ENCODE peak calls at places on chromosome 15, in eight cellular contexts. L is brain microvascular endothelial cell, E is tibial nerve, M is natural killer cell, Y is MM.1S, D is MCF 10A, I is heart left ventricle, C is WERI-Rb-1. N is an unnamed sample.

GRCh38 chr15:29034151-29034550 is 148.4 kb downstream of the APBA2 start:
- DNase-seq in C (no peak), E (no peak), M (no peak), Y (no peak), L (no peak), I (no peak), D (no peak), N (no peak)

GRCh38 chr15:88476635-88477038 is 9.1 kb downstream of the MRPS11 start:
- DNase-seq in D (peak), M (no peak), C (peak), E (no peak), L (peak), Y (peak), I (peak), N (no peak)

GRCh38 chr15:64515825-64516224 is 55.4 kb downstream of the ZNF609 start:
- DNase-seq in E (no peak), C (no peak), L (no peak), M (no peak), D (no peak), Y (no peak), I (no peak), N (no peak)

GRCh38 chr15:49134683-49135341 is 20.6 kb downstream of the COPS2 start:
- DNase-seq in E (no peak), D (no peak), L (peak), M (no peak), I (no peak), Y (no peak), C (no peak), N (no peak)

GRCh38 chr15:101679861-101680260 is 27.7 kb upstream of the TM2D3 start:
- DNase-seq in D (no peak), L (no peak), C (no peak), I (no peak), E (no peak), M (no peak), Y (no peak), N (no peak)

GRCh38 chr15:37133619-37134018 is 33.3 kb upstream of the MEIS2 start:
- DNase-seq in I (no peak), Y (no peak), L (no peak), C (no peak), E (no peak), D (no peak), M (no peak), N (peak)

GRCh38 chr15:76642671-76643070 is 262.5 kb downstream of the SCAPER start:
- DNase-seq in E (no peak), I (no peak), Y (no peak), D (no peak), M (no peak), C (no peak), L (no peak), N (no peak)

GRCh38 chr15:95464091-95464888 is 866.2 kb upstream of the NR2F2 start:
- DNase-seq in Y (no peak), C (no peak), D (no peak), I (no peak), L (no peak), M (no peak), E (no peak), N (no peak)

GRCh38 chr15:31328425-31328998 is 1.9 kb downstream of the KLF13 start:
- DNase-seq in E (no peak), L (peak), Y (peak), I (no peak), D (peak), M (peak), C (no peak), N (no peak)

GRCh38 chr15:68399096-68400065 is 32.6 kb downstream of the ITGA11 start:
- DNase-seq in I (no peak), L (no peak), C (no peak), Y (no peak), D (no peak), M (no peak), E (no peak), N (no peak)

GRCh38 chr15:86300371-86301106 is 220.9 kb downstream of the AGBL1 start:
- DNase-seq in E (no peak), C (no peak), Y (no peak), L (no peak), I (no peak), M (no peak), D (no peak), N (no peak)

GRCh38 chr15:92018535-92019239 is 165.2 kb downstream of the SLCO3A1 start:
- DNase-seq in D (no peak), M (no peak), L (no peak), C (no peak), Y (no peak), E (no peak), I (no peak), N (no peak)

GRCh38 chr15:22961661-22962221 is 18.4 kb downstream of the CYFIP1 start:
- DNase-seq in Y (no peak), C (no peak), E (no peak), I (no peak), M (no peak), D (no peak), L (no peak), N (no peak)

GRCh38 chr15:81338422-81339007 is 14.6 kb upstream of the STARD5 start:
- DNase-seq in D (peak), I (peak), M (no peak), L (peak), Y (no peak), E (peak), C (no peak), N (peak)

GRCh38 chr15:48868018-48868417 is 9.9 kb upstream of the EID1 start:
- DNase-seq in C (no peak), L (no peak), E (no peak), M (no peak), I (no peak), Y (no peak), D (peak), N (no peak)

GRCh38 chr15:68682906-68683490 is 104.2 kb downstream of the CORO2B start:
- DNase-seq in D (no peak), L (no peak), M (no peak), C (no peak), Y (no peak), E (no peak), I (no peak), N (no peak)

GRCh38 chr15:69081310-69082004 is 67.0 kb downstream of the NOX5 start:
- DNase-seq in C (no peak), L (peak), E (peak), Y (no peak), I (peak), M (no peak), D (no peak), N (no peak)

GRCh38 chr15:70120954-70121655 is 23.4 kb upstream of the TLE3 start:
- DNase-seq in D (no peak), E (no peak), Y (no peak), I (no peak), L (no peak), C (peak), M (no peak), N (no peak)

GRCh38 chr15:41798607-41799487 is 24.6 kb downstream of the MAPKBP1 start:
- DNase-seq in D (no peak), M (no peak), E (no peak), L (no peak), I (no peak), C (no peak), Y (no peak), N (no peak)

GRCh38 chr15:40313531-40314398 is 6.0 kb upstream of the PLCB2 start:
- DNase-seq in Y (no peak), L (no peak), E (no peak), I (peak), D (peak), C (peak), M (peak), N (no peak)

GRCh38 chr15:31341501-31342195 is 15.0 kb downstream of the KLF13 start:
- DNase-seq in E (no peak), L (no peak), Y (no peak), C (no peak), I (no peak), D (no peak), M (no peak), N (no peak)

GRCh38 chr15:55279746-55280351 is 9.8 kb downstream of the RAB27A start:
- DNase-seq in I (no peak), D (peak), Y (peak), M (peak), C (no peak), L (peak), E (no peak), N (peak)

GRCh38 chr15:61634837-61635236 is 405.7 kb upstream of the RORA start:
- DNase-seq in Y (no peak), L (no peak), D (no peak), E (no peak), I (no peak), C (no peak), M (no peak), N (no peak)

GRCh38 chr15:52382647-52383046 is 87.0 kb upstream of the MYO5C start:
- DNase-seq in E (no peak), C (no peak), D (no peak), I (no peak), M (no peak), Y (no peak), L (no peak), N (no peak)

GRCh38 chr15:47812436-47813109 is 95.3 kb downstream of the SEMA6D start:
- DNase-seq in C (no peak), E (no peak), D (peak), Y (peak), I (no peak), L (peak), M (no peak), N (no peak)

GRCh38 chr15:37764733-37765191 is 169.7 kb upstream of the TMCO5A start:
- DNase-seq in I (no peak), D (peak), M (no peak), L (peak), Y (peak), E (no peak), C (peak), N (no peak)

GRCh38 chr15:93656041-93656440 is 567.0 kb upstream of the RGMA start:
- DNase-seq in I (no peak), D (peak), L (no peak), M (no peak), E (no peak), C (no peak), Y (no peak), N (no peak)

GRCh38 chr15:68921926-68922325 is 8.4 kb upstream of the SPESP1 start:
- DNase-seq in E (no peak), L (no peak), Y (no peak), I (no peak), C (no peak), M (no peak), D (peak), N (no peak)

GRCh38 chr15:91517491-91518200 is 335.9 kb upstream of the SLCO3A1 start:
- DNase-seq in E (no peak), C (no peak), I (no peak), L (peak), D (peak), M (no peak), Y (no peak), N (no peak)

GRCh38 chr15:69661871-69662667 is 209.5 kb downstream of the RPLP1 start:
- DNase-seq in D (no peak), Y (no peak), M (no peak), E (no peak), C (no peak), I (no peak), L (no peak), N (no peak)

GRCh38 chr15:31049122-31049521 is 52.4 kb downstream of the TRPM1 start:
- DNase-seq in E (no peak), C (no peak), M (no peak), Y (no peak), L (no peak), D (no peak), I (no peak), N (no peak)

GRCh38 chr15:71916834-71917233 is 106.5 kb downstream of the NR2E3 start:
- DNase-seq in C (no peak), I (no peak), L (no peak), Y (no peak), M (no peak), E (no peak), D (no peak), N (no peak)

GRCh38 chr15:25422021-25422420 is 16.8 kb downstream of the UBE3A start:
- DNase-seq in E (no peak), I (no peak), M (no peak), L (no peak), C (no peak), D (no peak), Y (no peak), N (peak)

GRCh38 chr15:70033529-70034140 is 64.1 kb downstream of the TLE3 start:
- DNase-seq in M (no peak), E (no peak), D (no peak), L (peak), I (no peak), C (peak), Y (no peak), N (no peak)

GRCh38 chr15:67327312-67327711 is 72.7 kb downstream of the IQCH start:
- DNase-seq in Y (no peak), M (no peak), E (no peak), C (no peak), I (no peak), L (no peak), D (no peak), N (no peak)

GRCh38 chr15:58118272-58118671 is 19.9 kb upstream of the AQP9 start:
- DNase-seq in M (no peak), L (no peak), E (no peak), I (no peak), C (no peak), Y (no peak), D (no peak), N (no peak)

GRCh38 chr15:58114812-58115211 is 23.4 kb upstream of the AQP9 start:
- DNase-seq in C (no peak), E (no peak), D (no peak), I (no peak), L (no peak), M (no peak), Y (no peak), N (no peak)

GRCh38 chr15:58114388-58114787 is 23.8 kb upstream of the AQP9 start:
- DNase-seq in Y (no peak), D (no peak), E (no peak), C (no peak), M (no peak), L (no peak), I (no peak), N (no peak)

GRCh38 chr15:58117619-58118018 is 20.6 kb upstream of the AQP9 start:
- DNase-seq in D (no peak), L (no peak), I (no peak), Y (no peak), C (no peak), M (no peak), E (no peak), N (no peak)

DNA sequence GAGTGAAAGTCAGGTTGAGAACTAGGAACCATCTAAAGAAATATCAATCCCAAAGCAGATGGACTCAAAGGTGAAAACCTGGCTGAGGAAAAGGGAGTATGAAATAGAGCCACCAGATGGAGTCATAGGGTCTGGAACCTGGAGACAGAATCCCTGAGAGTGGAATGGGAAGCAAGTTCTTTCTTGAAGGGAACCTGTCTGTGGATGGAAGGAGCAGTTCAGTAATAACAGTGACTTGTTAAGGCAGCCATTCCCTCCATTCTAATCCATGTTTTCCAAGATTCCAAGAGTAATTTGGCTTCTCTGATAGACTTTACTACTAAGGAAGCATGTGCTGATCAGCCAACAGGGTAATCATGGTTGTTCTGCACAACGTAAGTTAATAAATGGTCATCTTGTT is 22.5 kb upstream of the AQP9 start:
- DNase-seq in D (peak), E (no peak), L (no peak), M (no peak), Y (no peak), I (no peak), C (no peak), N (no peak)
- TF ChIP-seq CTCF in D (peak), E (no peak), L (peak), M (no peak), Y (no peak), I (peak), C (peak), N (peak)

GRCh38 chr15:75025102-75025501 is 1.7 kb downstream of the PPCDC start:
- DNase-seq in D (no peak), I (no peak), Y (no peak), E (no peak), C (no peak), L (no peak), M (no peak), N (no peak)

GRCh38 chr15:75024102-75024636 is 779 bp downstream of the PPCDC start:
- DNase-seq in I (no peak), D (peak), L (no peak), M (no peak), Y (peak), C (no peak), E (no peak), N (no peak)

GRCh38 chr15:75022808-75023193 is 589 bp upstream of the PPCDC start:
- DNase-seq in M (no peak), Y (no peak), D (no peak), C (no peak), L (no peak), I (no peak), E (no peak), N (no peak)

GRCh38 chr15:75025548-75026260 is 2.3 kb downstream of the PPCDC start:
- DNase-seq in L (no peak), M (no peak), I (no peak), D (no peak), Y (no peak), C (no peak), E (no peak), N (no peak)

DNA sequence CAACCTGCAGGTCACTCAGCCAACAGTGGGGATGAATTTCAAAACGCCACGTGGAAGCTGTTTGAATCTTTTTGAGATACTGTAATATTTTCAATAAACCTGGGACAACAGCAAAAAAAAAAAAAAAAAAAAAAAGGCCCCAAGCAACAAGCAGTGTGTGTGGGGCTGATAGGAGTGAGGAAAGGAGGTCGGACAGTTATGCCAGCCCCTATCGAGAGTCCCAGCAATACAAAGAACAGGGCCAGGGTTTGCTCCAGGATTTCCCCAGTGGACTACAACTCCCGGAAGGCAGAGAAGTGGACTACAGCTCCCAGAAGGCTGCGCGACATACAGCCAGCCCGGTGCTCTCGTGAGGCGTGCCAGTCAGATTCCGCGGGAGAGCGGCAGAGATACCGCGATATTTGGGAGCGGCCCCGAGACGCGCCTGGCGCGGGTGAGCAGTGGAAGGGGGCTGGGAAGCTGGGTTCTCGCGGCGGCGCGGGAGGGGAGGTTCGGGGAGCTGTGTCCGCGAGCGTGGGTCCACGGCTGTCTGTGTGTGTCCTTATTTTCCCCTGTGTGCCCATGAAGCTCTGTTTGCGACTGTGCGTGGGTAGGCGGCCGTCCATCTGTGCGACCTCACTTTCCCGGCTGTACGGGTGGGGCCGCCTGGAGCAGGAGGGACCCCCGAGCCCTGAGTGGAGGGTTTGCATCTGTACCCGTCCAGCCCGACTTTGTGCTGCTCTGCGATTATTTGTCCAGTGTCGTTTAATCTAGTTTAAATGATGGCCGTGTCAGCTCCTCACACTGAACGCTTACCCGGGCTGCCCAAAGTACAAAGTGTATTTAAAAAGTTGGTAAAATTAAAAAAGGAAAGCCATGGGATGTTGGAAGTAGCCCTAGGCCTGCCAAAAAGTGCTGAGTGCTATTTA is at the start of gene PPCDC:
- DNase-seq in D (peak), M (peak), I (peak), Y (peak), L (peak), C (peak), E (peak), N (peak)
- TF ChIP-seq CTCF in D (no peak), M (no peak), I (no peak), Y (no peak), L (no peak), C (no peak), E (no peak), N (no peak)

GRCh38 chr15:90145259-90145658 is 43.0 kb upstream of the IDH2 start:
- DNase-seq in I (no peak), M (no peak), Y (no peak), E (no peak), C (no peak), D (no peak), L (no peak), N (no peak)

GRCh38 chr15:90142216-90143175 is 40.2 kb upstream of the IDH2 start:
- DNase-seq in Y (no peak), D (no peak), M (peak), C (no peak), L (no peak), I (no peak), E (no peak), N (no peak)

GRCh38 chr15:90145761-90146160 is 43.5 kb upstream of the IDH2 start:
- DNase-seq in I (no peak), C (no peak), Y (no peak), M (no peak), L (no peak), E (no peak), D (no peak), N (no peak)

GRCh38 chr15:90141646-90142045 is 39.4 kb upstream of the IDH2 start:
- DNase-seq in M (no peak), D (no peak), L (peak), C (peak), E (no peak), Y (no peak), I (no peak), N (no peak)

GRCh38 chr15:90143176-90143655 is 40.9 kb upstream of the IDH2 start:
- DNase-seq in E (no peak), C (peak), D (peak), L (peak), Y (peak), I (peak), M (peak), N (no peak)
- TF ChIP-seq CTCF in E (peak), C (peak), D (peak), L (peak), Y (peak), I (peak), M (peak), N (peak)

GRCh38 chr15:38864827-38865604 is 300.4 kb upstream of the RASGRP1 start:
- DNase-seq in Y (no peak), E (peak), M (no peak), L (peak), D (no peak), C (no peak), I (peak), N (peak)
- TF ChIP-seq CTCF in Y (no peak), E (no peak), M (no peak), L (peak), D (no peak), C (no peak), I (no peak), N (peak)

N was measured in BJ.